ENCODE peak calls at places on chromosomes 6 and 20, in ten cellular contexts. One of them, this sample, is unnamed.
A peak's percentile ranks its signal among the peaks of the same experiment; 100 is the strongest.

GRCh38 chr6:104252276-104252675 is 607.4 kb downstream of the HACE1 start:
- DNase-seq in CD4-positive, alpha-beta T cell: no peak
- DNase-seq in bronchial epithelial cell: peak; percentile 68
- DNase-seq in body of pancreas: no peak
- DNase-seq in GM06990: no peak
- DNase-seq in RWPE1: peak; percentile 21
- DNase-seq in PC-9: peak; percentile 90
- DNase-seq in progenitor cell of endocrine pancreas: no peak
- DNase-seq in WERI-Rb-1: no peak
- DNase-seq in tibial artery: no peak
- DNase-seq in this sample: no peak

GRCh38 chr6:91317247-91317646 is 730.4 kb upstream of the MAP3K7 start:
- DNase-seq in CD4-positive, alpha-beta T cell: no peak
- DNase-seq in WERI-Rb-1: no peak
- DNase-seq in PC-9: no peak
- DNase-seq in GM06990: no peak
- DNase-seq in RWPE1: no peak
- DNase-seq in bronchial epithelial cell: no peak
- DNase-seq in tibial artery: no peak
- DNase-seq in progenitor cell of endocrine pancreas: no peak
- DNase-seq in body of pancreas: no peak
- DNase-seq in this sample: no peak

GRCh38 chr6:160048471-160048870 is 73.1 kb upstream of the SLC22A1 start:
- DNase-seq in CD4-positive, alpha-beta T cell: no peak
- DNase-seq in PC-9: no peak
- DNase-seq in GM06990: no peak
- DNase-seq in bronchial epithelial cell: no peak
- DNase-seq in progenitor cell of endocrine pancreas: no peak
- DNase-seq in RWPE1: no peak
- DNase-seq in WERI-Rb-1: no peak
- DNase-seq in tibial artery: no peak
- DNase-seq in body of pancreas: no peak
- DNase-seq in this sample: no peak

GRCh38 chr6:72464246-72464645 is 157.6 kb upstream of the KCNQ5 start:
- DNase-seq in RWPE1: no peak
- DNase-seq in CD4-positive, alpha-beta T cell: no peak
- DNase-seq in PC-9: no peak
- DNase-seq in GM06990: no peak
- DNase-seq in bronchial epithelial cell: no peak
- DNase-seq in WERI-Rb-1: no peak
- DNase-seq in tibial artery: no peak
- DNase-seq in progenitor cell of endocrine pancreas: no peak
- DNase-seq in body of pancreas: no peak
- DNase-seq in this sample: no peak

GRCh38 chr6:134351615-134352474 is 33.9 kb upstream of the SGK1 start:
- DNase-seq in WERI-Rb-1: no peak
- DNase-seq in GM06990: no peak
- DNase-seq in tibial artery: no peak
- DNase-seq in body of pancreas: no peak
- DNase-seq in RWPE1: no peak
- DNase-seq in CD4-positive, alpha-beta T cell: no peak
- DNase-seq in progenitor cell of endocrine pancreas: no peak
- DNase-seq in bronchial epithelial cell: no peak
- DNase-seq in PC-9: no peak
- DNase-seq in this sample: no peak

GRCh38 chr20:7366189-7366588 is 574.1 kb downstream of the HAO1 start:
- DNase-seq in WERI-Rb-1: no peak
- DNase-seq in RWPE1: no peak
- DNase-seq in CD4-positive, alpha-beta T cell: no peak
- DNase-seq in bronchial epithelial cell: no peak
- DNase-seq in progenitor cell of endocrine pancreas: no peak
- DNase-seq in PC-9: no peak
- DNase-seq in tibial artery: no peak
- DNase-seq in body of pancreas: no peak
- DNase-seq in GM06990: no peak
- DNase-seq in this sample: no peak

GRCh38 chr6:157145656-157146285 is 177.5 kb downstream of the TMEM242 start:
- DNase-seq in tibial artery: no peak
- DNase-seq in RWPE1: no peak
- DNase-seq in CD4-positive, alpha-beta T cell: no peak
- DNase-seq in progenitor cell of endocrine pancreas: no peak
- DNase-seq in GM06990: no peak
- DNase-seq in WERI-Rb-1: peak; percentile 77
- DNase-seq in body of pancreas: no peak
- DNase-seq in PC-9: no peak
- DNase-seq in bronchial epithelial cell: no peak
- DNase-seq in this sample: peak; percentile 85

GRCh38 chr6:28980797-28981390 is 24.2 kb downstream of the ZNF311 start:
- DNase-seq in body of pancreas: peak; percentile 50
- DNase-seq in bronchial epithelial cell: peak; percentile 62
- DNase-seq in WERI-Rb-1: peak; percentile 95
- DNase-seq in progenitor cell of endocrine pancreas: peak; percentile 63
- DNase-seq in tibial artery: no peak
- DNase-seq in GM06990: peak; percentile 56
- DNase-seq in RWPE1: peak; percentile 32
- DNase-seq in PC-9: peak; percentile 88
- DNase-seq in CD4-positive, alpha-beta T cell: no peak
- DNase-seq in this sample: no peak

GRCh38 chr20:50774515-50774914 is 20.3 kb upstream of the BCAS4 start:
- DNase-seq in RWPE1: no peak
- DNase-seq in progenitor cell of endocrine pancreas: no peak
- DNase-seq in body of pancreas: no peak
- DNase-seq in CD4-positive, alpha-beta T cell: no peak
- DNase-seq in GM06990: no peak
- DNase-seq in PC-9: no peak
- DNase-seq in tibial artery: peak; percentile 6
- DNase-seq in bronchial epithelial cell: no peak
- DNase-seq in WERI-Rb-1: no peak
- DNase-seq in this sample: no peak

GRCh38 chr20:24799971-24800580 is 149.0 kb upstream of the CST7 start:
- DNase-seq in tibial artery: no peak
- DNase-seq in progenitor cell of endocrine pancreas: no peak
- DNase-seq in RWPE1: no peak
- DNase-seq in GM06990: no peak
- DNase-seq in CD4-positive, alpha-beta T cell: no peak
- DNase-seq in body of pancreas: no peak
- DNase-seq in WERI-Rb-1: no peak
- DNase-seq in PC-9: no peak
- DNase-seq in bronchial epithelial cell: no peak
- DNase-seq in this sample: no peak

GRCh38 chr20:61014486-61014885 is 237.6 kb upstream of the CDH4 start:
- DNase-seq in WERI-Rb-1: no peak
- DNase-seq in CD4-positive, alpha-beta T cell: no peak
- DNase-seq in bronchial epithelial cell: no peak
- DNase-seq in progenitor cell of endocrine pancreas: no peak
- DNase-seq in tibial artery: no peak
- DNase-seq in RWPE1: no peak
- DNase-seq in body of pancreas: no peak
- DNase-seq in PC-9: no peak
- DNase-seq in GM06990: no peak
- DNase-seq in this sample: no peak

GRCh38 chr6:106782524-106783265 is 153.3 kb downstream of the QRSL1 start:
- DNase-seq in RWPE1: no peak
- DNase-seq in WERI-Rb-1: no peak
- DNase-seq in progenitor cell of endocrine pancreas: no peak
- DNase-seq in tibial artery: no peak
- DNase-seq in body of pancreas: peak; percentile 87
- DNase-seq in PC-9: no peak
- DNase-seq in GM06990: no peak
- DNase-seq in bronchial epithelial cell: no peak
- DNase-seq in CD4-positive, alpha-beta T cell: no peak
- DNase-seq in this sample: no peak

GRCh38 chr6:154157082-154157481 is 118.0 kb downstream of the OPRM1 start:
- DNase-seq in WERI-Rb-1: no peak
- DNase-seq in GM06990: no peak
- DNase-seq in progenitor cell of endocrine pancreas: no peak
- DNase-seq in tibial artery: no peak
- DNase-seq in body of pancreas: no peak
- DNase-seq in CD4-positive, alpha-beta T cell: no peak
- DNase-seq in RWPE1: no peak
- DNase-seq in bronchial epithelial cell: no peak
- DNase-seq in PC-9: no peak
- DNase-seq in this sample: no peak

GRCh38 chr6:154157706-154158105 is 118.7 kb downstream of the OPRM1 start:
- DNase-seq in bronchial epithelial cell: no peak
- DNase-seq in WERI-Rb-1: no peak
- DNase-seq in GM06990: no peak
- DNase-seq in tibial artery: no peak
- DNase-seq in progenitor cell of endocrine pancreas: no peak
- DNase-seq in PC-9: no peak
- DNase-seq in CD4-positive, alpha-beta T cell: no peak
- DNase-seq in body of pancreas: no peak
- DNase-seq in RWPE1: no peak
- DNase-seq in this sample: no peak

GRCh38 chr6:154154389-154154967 is 115.4 kb downstream of the OPRM1 start:
- DNase-seq in PC-9: peak; percentile 36
- DNase-seq in WERI-Rb-1: peak; percentile 40
- DNase-seq in bronchial epithelial cell: peak; percentile 63
- DNase-seq in body of pancreas: peak; percentile 61
- DNase-seq in progenitor cell of endocrine pancreas: no peak
- DNase-seq in CD4-positive, alpha-beta T cell: peak; percentile 61
- DNase-seq in RWPE1: peak; percentile 5
- DNase-seq in tibial artery: no peak
- DNase-seq in GM06990: peak; percentile 11
- DNase-seq in this sample: no peak

GRCh38 chr6:154159126-154159525 is 120.1 kb downstream of the OPRM1 start:
- DNase-seq in CD4-positive, alpha-beta T cell: no peak
- DNase-seq in GM06990: no peak
- DNase-seq in progenitor cell of endocrine pancreas: no peak
- DNase-seq in WERI-Rb-1: no peak
- DNase-seq in bronchial epithelial cell: no peak
- DNase-seq in body of pancreas: no peak
- DNase-seq in RWPE1: no peak
- DNase-seq in PC-9: no peak
- DNase-seq in tibial artery: no peak
- DNase-seq in this sample: no peak

GRCh38 chr6:154156135-154156948 is 117.3 kb downstream of the OPRM1 start:
- DNase-seq in WERI-Rb-1: peak; percentile 67
- DNase-seq in CD4-positive, alpha-beta T cell: peak; percentile 45
- DNase-seq in RWPE1: no peak
- DNase-seq in tibial artery: no peak
- DNase-seq in bronchial epithelial cell: peak; percentile 40
- DNase-seq in PC-9: peak; percentile 63
- DNase-seq in GM06990: peak; percentile 10
- DNase-seq in progenitor cell of endocrine pancreas: no peak
- DNase-seq in body of pancreas: peak; percentile 62
- DNase-seq in this sample: no peak
- TF ChIP-seq CTCF in WERI-Rb-1: peak; percentile 87
- TF ChIP-seq CTCF in CD4-positive, alpha-beta T cell: peak; percentile 78
- TF ChIP-seq CTCF in RWPE1: peak; percentile 30
- TF ChIP-seq CTCF in tibial artery: peak; percentile 34
- TF ChIP-seq CTCF in bronchial epithelial cell: peak; percentile 89
- TF ChIP-seq CTCF in PC-9: peak; percentile 63
- TF ChIP-seq CTCF in GM06990: peak; percentile 93
- TF ChIP-seq CTCF in progenitor cell of endocrine pancreas: peak; percentile 49
- TF ChIP-seq CTCF in body of pancreas: peak; percentile 24
- TF ChIP-seq CTCF in this sample: peak; percentile 35

GRCh38 chr6:75223461-75223860 is 17.6 kb upstream of the COL12A1 start:
- DNase-seq in WERI-Rb-1: no peak
- DNase-seq in PC-9: no peak
- DNase-seq in progenitor cell of endocrine pancreas: no peak
- DNase-seq in bronchial epithelial cell: no peak
- DNase-seq in body of pancreas: no peak
- DNase-seq in RWPE1: no peak
- DNase-seq in CD4-positive, alpha-beta T cell: no peak
- DNase-seq in tibial artery: no peak
- DNase-seq in GM06990: no peak
- DNase-seq in this sample: no peak
- TF ChIP-seq CTCF in WERI-Rb-1: no peak
- TF ChIP-seq CTCF in PC-9: no peak
- TF ChIP-seq CTCF in progenitor cell of endocrine pancreas: no peak
- TF ChIP-seq CTCF in bronchial epithelial cell: no peak
- TF ChIP-seq CTCF in body of pancreas: no peak
- TF ChIP-seq CTCF in RWPE1: no peak
- TF ChIP-seq CTCF in CD4-positive, alpha-beta T cell: no peak
- TF ChIP-seq CTCF in tibial artery: no peak
- TF ChIP-seq CTCF in GM06990: no peak
- TF ChIP-seq CTCF in this sample: no peak

GRCh38 chr6:145814501-145815350 is at the start of gene FBXO30:
- DNase-seq in progenitor cell of endocrine pancreas: peak; percentile 87
- DNase-seq in CD4-positive, alpha-beta T cell: peak; percentile 72
- DNase-seq in body of pancreas: peak; percentile 82
- DNase-seq in bronchial epithelial cell: peak; percentile 68
- DNase-seq in GM06990: peak; percentile 95
- DNase-seq in RWPE1: peak; percentile 87
- DNase-seq in PC-9: peak; percentile 69
- DNase-seq in tibial artery: peak; percentile 93
- DNase-seq in WERI-Rb-1: peak; percentile 87
- DNase-seq in this sample: peak; percentile 49
- TF ChIP-seq CTCF in progenitor cell of endocrine pancreas: peak; percentile 19
- TF ChIP-seq CTCF in CD4-positive, alpha-beta T cell: no peak
- TF ChIP-seq CTCF in body of pancreas: peak; percentile 36
- TF ChIP-seq CTCF in bronchial epithelial cell: no peak
- TF ChIP-seq CTCF in GM06990: no peak
- TF ChIP-seq CTCF in RWPE1: no peak
- TF ChIP-seq CTCF in PC-9: no peak
- TF ChIP-seq CTCF in tibial artery: peak; percentile 20
- TF ChIP-seq CTCF in WERI-Rb-1: no peak
- TF ChIP-seq CTCF in this sample: no peak

GRCh38 chr6:42958125-42958524 is 2.4 kb upstream of the GNMT start:
- DNase-seq in progenitor cell of endocrine pancreas: no peak
- DNase-seq in WERI-Rb-1: no peak
- DNase-seq in CD4-positive, alpha-beta T cell: no peak
- DNase-seq in GM06990: no peak
- DNase-seq in body of pancreas: no peak
- DNase-seq in bronchial epithelial cell: no peak
- DNase-seq in PC-9: no peak
- DNase-seq in tibial artery: no peak
- DNase-seq in RWPE1: no peak
- DNase-seq in this sample: no peak
- TF ChIP-seq CTCF in progenitor cell of endocrine pancreas: no peak
- TF ChIP-seq CTCF in WERI-Rb-1: no peak
- TF ChIP-seq CTCF in CD4-positive, alpha-beta T cell: no peak
- TF ChIP-seq CTCF in GM06990: no peak
- TF ChIP-seq CTCF in body of pancreas: no peak
- TF ChIP-seq CTCF in bronchial epithelial cell: no peak
- TF ChIP-seq CTCF in PC-9: no peak
- TF ChIP-seq CTCF in tibial artery: no peak
- TF ChIP-seq CTCF in RWPE1: no peak
- TF ChIP-seq CTCF in this sample: no peak

This sample was measured in D721Med.